ENCODE peak calls at places on chromosomes 11 and 22, in nine cellular contexts. One of them, this sample, is unnamed.

GRCh38 chr11:35290876-35291275 is 128.5 kb downstream of the SLC1A2 start:
- DNase-seq in activated T-cell treated with anti-CD3 and anti-CD28 coated beads for 24 hours: no peak
- DNase-seq in activated CD4-positive, alpha-beta T cell treated with anti-CD3 and anti-CD28 coated beads, Interleukin-2, amount 10 ng/mL, durations not matched to agents 7 days and 5 days: no peak
- DNase-seq in ELF-1: no peak
- DNase-seq in amniotic stem cell: no peak
- DNase-seq in GM23338: no peak
- DNase-seq in HCEC 1CT: no peak
- DNase-seq in CD8-positive, alpha-beta T cell: no peak
- DNase-seq in fibroblast of pulmonary artery: no peak
- DNase-seq in this sample: no peak

GRCh38 chr22:42347281-42347824 is 76.9 kb upstream of the TCF20 start:
- DNase-seq in activated T-cell treated with anti-CD3 and anti-CD28 coated beads for 24 hours: no peak
- DNase-seq in activated CD4-positive, alpha-beta T cell treated with anti-CD3 and anti-CD28 coated beads, Interleukin-2, amount 10 ng/mL, durations not matched to agents 7 days and 5 days: no peak
- DNase-seq in ELF-1: no peak
- DNase-seq in amniotic stem cell: no peak
- DNase-seq in GM23338: no peak
- DNase-seq in HCEC 1CT: no peak
- DNase-seq in CD8-positive, alpha-beta T cell: no peak
- DNase-seq in fibroblast of pulmonary artery: no peak
- DNase-seq in this sample: peak

GRCh38 chr11:117580866-117581265 is 216.2 kb downstream of the DSCAML1 start:
- DNase-seq in activated T-cell treated with anti-CD3 and anti-CD28 coated beads for 24 hours: no peak
- DNase-seq in activated CD4-positive, alpha-beta T cell treated with anti-CD3 and anti-CD28 coated beads, Interleukin-2, amount 10 ng/mL, durations not matched to agents 7 days and 5 days: no peak
- DNase-seq in ELF-1: no peak
- DNase-seq in amniotic stem cell: no peak
- DNase-seq in GM23338: no peak
- DNase-seq in HCEC 1CT: no peak
- DNase-seq in CD8-positive, alpha-beta T cell: no peak
- DNase-seq in fibroblast of pulmonary artery: no peak
- DNase-seq in this sample: no peak

GRCh38 chr11:72782081-72782920 is 11.5 kb downstream of the STARD10 start:
- DNase-seq in activated T-cell treated with anti-CD3 and anti-CD28 coated beads for 24 hours: no peak
- DNase-seq in activated CD4-positive, alpha-beta T cell treated with anti-CD3 and anti-CD28 coated beads, Interleukin-2, amount 10 ng/mL, durations not matched to agents 7 days and 5 days: no peak
- DNase-seq in ELF-1: no peak
- DNase-seq in amniotic stem cell: no peak
- DNase-seq in GM23338: peak
- DNase-seq in HCEC 1CT: no peak
- DNase-seq in CD8-positive, alpha-beta T cell: no peak
- DNase-seq in fibroblast of pulmonary artery: no peak
- DNase-seq in this sample: no peak

GRCh38 chr11:126337472-126338241 is 17.8 kb upstream of the ST3GAL4 start:
- DNase-seq in activated T-cell treated with anti-CD3 and anti-CD28 coated beads for 24 hours: no peak
- DNase-seq in activated CD4-positive, alpha-beta T cell treated with anti-CD3 and anti-CD28 coated beads, Interleukin-2, amount 10 ng/mL, durations not matched to agents 7 days and 5 days: no peak
- DNase-seq in ELF-1: no peak
- DNase-seq in amniotic stem cell: no peak
- DNase-seq in GM23338: no peak
- DNase-seq in HCEC 1CT: no peak
- DNase-seq in CD8-positive, alpha-beta T cell: no peak
- DNase-seq in fibroblast of pulmonary artery: no peak
- DNase-seq in this sample: no peak

GRCh38 chr11:76578655-76579046 is 91.9 kb downstream of the LRRC32 start:
- DNase-seq in activated T-cell treated with anti-CD3 and anti-CD28 coated beads for 24 hours: no peak
- DNase-seq in activated CD4-positive, alpha-beta T cell treated with anti-CD3 and anti-CD28 coated beads, Interleukin-2, amount 10 ng/mL, durations not matched to agents 7 days and 5 days: no peak
- DNase-seq in ELF-1: peak
- DNase-seq in amniotic stem cell: no peak
- DNase-seq in GM23338: peak
- DNase-seq in HCEC 1CT: no peak
- DNase-seq in CD8-positive, alpha-beta T cell: no peak
- DNase-seq in fibroblast of pulmonary artery: peak
- DNase-seq in this sample: no peak

GRCh38 chr11:75591966-75592365 is 29.9 kb downstream of the SERPINH1 start:
- DNase-seq in activated T-cell treated with anti-CD3 and anti-CD28 coated beads for 24 hours: no peak
- DNase-seq in activated CD4-positive, alpha-beta T cell treated with anti-CD3 and anti-CD28 coated beads, Interleukin-2, amount 10 ng/mL, durations not matched to agents 7 days and 5 days: no peak
- DNase-seq in ELF-1: no peak
- DNase-seq in amniotic stem cell: no peak
- DNase-seq in GM23338: no peak
- DNase-seq in HCEC 1CT: no peak
- DNase-seq in CD8-positive, alpha-beta T cell: no peak
- DNase-seq in fibroblast of pulmonary artery: no peak
- DNase-seq in this sample: no peak

GRCh38 chr11:121250843-121251242 is 41.7 kb upstream of the SC5D start:
- DNase-seq in activated T-cell treated with anti-CD3 and anti-CD28 coated beads for 24 hours: no peak
- DNase-seq in activated CD4-positive, alpha-beta T cell treated with anti-CD3 and anti-CD28 coated beads, Interleukin-2, amount 10 ng/mL, durations not matched to agents 7 days and 5 days: no peak
- DNase-seq in ELF-1: no peak
- DNase-seq in amniotic stem cell: no peak
- DNase-seq in GM23338: no peak
- DNase-seq in HCEC 1CT: no peak
- DNase-seq in CD8-positive, alpha-beta T cell: no peak
- DNase-seq in fibroblast of pulmonary artery: no peak
- DNase-seq in this sample: no peak

GRCh38 chr22:37746366-37747089 is 49.7 kb downstream of the TRIOBP start:
- DNase-seq in activated T-cell treated with anti-CD3 and anti-CD28 coated beads for 24 hours: no peak
- DNase-seq in activated CD4-positive, alpha-beta T cell treated with anti-CD3 and anti-CD28 coated beads, Interleukin-2, amount 10 ng/mL, durations not matched to agents 7 days and 5 days: no peak
- DNase-seq in ELF-1: no peak
- DNase-seq in amniotic stem cell: no peak
- DNase-seq in GM23338: no peak
- DNase-seq in HCEC 1CT: no peak
- DNase-seq in CD8-positive, alpha-beta T cell: peak
- DNase-seq in fibroblast of pulmonary artery: no peak
- DNase-seq in this sample: no peak

GRCh38 chr22:43169310-43170130 is 17.4 kb downstream of the TTLL12 start:
- DNase-seq in activated T-cell treated with anti-CD3 and anti-CD28 coated beads for 24 hours: no peak
- DNase-seq in activated CD4-positive, alpha-beta T cell treated with anti-CD3 and anti-CD28 coated beads, Interleukin-2, amount 10 ng/mL, durations not matched to agents 7 days and 5 days: no peak
- DNase-seq in ELF-1: no peak
- DNase-seq in amniotic stem cell: no peak
- DNase-seq in GM23338: no peak
- DNase-seq in HCEC 1CT: no peak
- DNase-seq in CD8-positive, alpha-beta T cell: no peak
- DNase-seq in fibroblast of pulmonary artery: no peak
- DNase-seq in this sample: no peak

GRCh38 chr11:41146326-41146725 is 313.1 kb downstream of the LRRC4C start:
- DNase-seq in activated T-cell treated with anti-CD3 and anti-CD28 coated beads for 24 hours: no peak
- DNase-seq in activated CD4-positive, alpha-beta T cell treated with anti-CD3 and anti-CD28 coated beads, Interleukin-2, amount 10 ng/mL, durations not matched to agents 7 days and 5 days: no peak
- DNase-seq in ELF-1: no peak
- DNase-seq in amniotic stem cell: no peak
- DNase-seq in GM23338: no peak
- DNase-seq in HCEC 1CT: no peak
- DNase-seq in CD8-positive, alpha-beta T cell: no peak
- DNase-seq in fibroblast of pulmonary artery: no peak
- DNase-seq in this sample: no peak

GRCh38 chr11:130131957-130132850 is 27.4 kb upstream of the ST14 start:
- DNase-seq in activated T-cell treated with anti-CD3 and anti-CD28 coated beads for 24 hours: peak
- DNase-seq in activated CD4-positive, alpha-beta T cell treated with anti-CD3 and anti-CD28 coated beads, Interleukin-2, amount 10 ng/mL, durations not matched to agents 7 days and 5 days: peak
- DNase-seq in ELF-1: peak
- DNase-seq in amniotic stem cell: peak
- DNase-seq in GM23338: peak
- DNase-seq in HCEC 1CT: peak
- DNase-seq in CD8-positive, alpha-beta T cell: peak
- DNase-seq in fibroblast of pulmonary artery: peak
- DNase-seq in this sample: peak

GRCh38 chr11:68002575-68002942 is 1.3 kb downstream of the UNC93B1 start:
- DNase-seq in activated T-cell treated with anti-CD3 and anti-CD28 coated beads for 24 hours: no peak
- DNase-seq in activated CD4-positive, alpha-beta T cell treated with anti-CD3 and anti-CD28 coated beads, Interleukin-2, amount 10 ng/mL, durations not matched to agents 7 days and 5 days: no peak
- DNase-seq in ELF-1: no peak
- DNase-seq in amniotic stem cell: no peak
- DNase-seq in GM23338: no peak
- DNase-seq in HCEC 1CT: no peak
- DNase-seq in CD8-positive, alpha-beta T cell: no peak
- DNase-seq in fibroblast of pulmonary artery: no peak
- DNase-seq in this sample: no peak

GRCh38 chr11:119892311-119892808 is 163.4 kb upstream of the NECTIN1 start:
- DNase-seq in activated T-cell treated with anti-CD3 and anti-CD28 coated beads for 24 hours: no peak
- DNase-seq in activated CD4-positive, alpha-beta T cell treated with anti-CD3 and anti-CD28 coated beads, Interleukin-2, amount 10 ng/mL, durations not matched to agents 7 days and 5 days: no peak
- DNase-seq in ELF-1: peak
- DNase-seq in amniotic stem cell: no peak
- DNase-seq in GM23338: no peak
- DNase-seq in HCEC 1CT: no peak
- DNase-seq in CD8-positive, alpha-beta T cell: no peak
- DNase-seq in fibroblast of pulmonary artery: no peak
- DNase-seq in this sample: no peak

GRCh38 chr22:49715450-49715849 is 112.2 kb downstream of the BRD1 start:
- DNase-seq in activated T-cell treated with anti-CD3 and anti-CD28 coated beads for 24 hours: no peak
- DNase-seq in activated CD4-positive, alpha-beta T cell treated with anti-CD3 and anti-CD28 coated beads, Interleukin-2, amount 10 ng/mL, durations not matched to agents 7 days and 5 days: no peak
- DNase-seq in ELF-1: no peak
- DNase-seq in amniotic stem cell: no peak
- DNase-seq in GM23338: no peak
- DNase-seq in HCEC 1CT: no peak
- DNase-seq in CD8-positive, alpha-beta T cell: no peak
- DNase-seq in fibroblast of pulmonary artery: no peak
- DNase-seq in this sample: no peak

GRCh38 chr22:25623851-25624250 is 59.4 kb downstream of the GRK3 start:
- DNase-seq in activated T-cell treated with anti-CD3 and anti-CD28 coated beads for 24 hours: no peak
- DNase-seq in activated CD4-positive, alpha-beta T cell treated with anti-CD3 and anti-CD28 coated beads, Interleukin-2, amount 10 ng/mL, durations not matched to agents 7 days and 5 days: no peak
- DNase-seq in ELF-1: no peak
- DNase-seq in amniotic stem cell: no peak
- DNase-seq in GM23338: no peak
- DNase-seq in HCEC 1CT: no peak
- DNase-seq in CD8-positive, alpha-beta T cell: no peak
- DNase-seq in fibroblast of pulmonary artery: no peak
- DNase-seq in this sample: no peak

GRCh38 chr22:18112440-18112839 is 1.8 kb downstream of the TUBA8 start:
- DNase-seq in activated T-cell treated with anti-CD3 and anti-CD28 coated beads for 24 hours: no peak
- DNase-seq in activated CD4-positive, alpha-beta T cell treated with anti-CD3 and anti-CD28 coated beads, Interleukin-2, amount 10 ng/mL, durations not matched to agents 7 days and 5 days: no peak
- DNase-seq in ELF-1: no peak
- DNase-seq in amniotic stem cell: no peak
- DNase-seq in GM23338: no peak
- DNase-seq in HCEC 1CT: no peak
- DNase-seq in CD8-positive, alpha-beta T cell: no peak
- DNase-seq in fibroblast of pulmonary artery: no peak
- DNase-seq in this sample: no peak

GRCh38 chr22:38923463-38924196 is 33.8 kb upstream of the APOBEC3A start:
- DNase-seq in activated T-cell treated with anti-CD3 and anti-CD28 coated beads for 24 hours: no peak
- DNase-seq in activated CD4-positive, alpha-beta T cell treated with anti-CD3 and anti-CD28 coated beads, Interleukin-2, amount 10 ng/mL, durations not matched to agents 7 days and 5 days: no peak
- DNase-seq in ELF-1: peak
- DNase-seq in amniotic stem cell: peak
- DNase-seq in GM23338: peak
- DNase-seq in HCEC 1CT: peak
- DNase-seq in CD8-positive, alpha-beta T cell: no peak
- DNase-seq in fibroblast of pulmonary artery: peak
- DNase-seq in this sample: no peak

GRCh38 chr22:37492428-37493344 is 6.5 kb upstream of the MFNG start:
- DNase-seq in activated T-cell treated with anti-CD3 and anti-CD28 coated beads for 24 hours: peak
- DNase-seq in activated CD4-positive, alpha-beta T cell treated with anti-CD3 and anti-CD28 coated beads, Interleukin-2, amount 10 ng/mL, durations not matched to agents 7 days and 5 days: peak
- DNase-seq in ELF-1: peak
- DNase-seq in amniotic stem cell: no peak
- DNase-seq in GM23338: peak
- DNase-seq in HCEC 1CT: peak
- DNase-seq in CD8-positive, alpha-beta T cell: peak
- DNase-seq in fibroblast of pulmonary artery: peak
- DNase-seq in this sample: peak

GRCh38 chr11:16226245-16226644 is 130.1 kb downstream of the SOX6 start:
- DNase-seq in activated T-cell treated with anti-CD3 and anti-CD28 coated beads for 24 hours: no peak
- DNase-seq in activated CD4-positive, alpha-beta T cell treated with anti-CD3 and anti-CD28 coated beads, Interleukin-2, amount 10 ng/mL, durations not matched to agents 7 days and 5 days: no peak
- DNase-seq in ELF-1: no peak
- DNase-seq in amniotic stem cell: no peak
- DNase-seq in GM23338: no peak
- DNase-seq in HCEC 1CT: no peak
- DNase-seq in CD8-positive, alpha-beta T cell: no peak
- DNase-seq in fibroblast of pulmonary artery: peak
- DNase-seq in this sample: no peak

GRCh38 chr11:113474362-113475159 is 637 bp downstream of the DRD2 start:
- DNase-seq in activated T-cell treated with anti-CD3 and anti-CD28 coated beads for 24 hours: peak
- DNase-seq in activated CD4-positive, alpha-beta T cell treated with anti-CD3 and anti-CD28 coated beads, Interleukin-2, amount 10 ng/mL, durations not matched to agents 7 days and 5 days: peak
- DNase-seq in ELF-1: peak
- DNase-seq in amniotic stem cell: peak
- DNase-seq in GM23338: peak
- DNase-seq in HCEC 1CT: peak
- DNase-seq in CD8-positive, alpha-beta T cell: peak
- DNase-seq in fibroblast of pulmonary artery: peak
- DNase-seq in this sample: peak

GRCh38 chr22:26779929-26780328 is 122.5 kb downstream of the MIAT start:
- DNase-seq in activated T-cell treated with anti-CD3 and anti-CD28 coated beads for 24 hours: no peak
- DNase-seq in activated CD4-positive, alpha-beta T cell treated with anti-CD3 and anti-CD28 coated beads, Interleukin-2, amount 10 ng/mL, durations not matched to agents 7 days and 5 days: no peak
- DNase-seq in ELF-1: no peak
- DNase-seq in amniotic stem cell: no peak
- DNase-seq in GM23338: no peak
- DNase-seq in HCEC 1CT: no peak
- DNase-seq in CD8-positive, alpha-beta T cell: no peak
- DNase-seq in fibroblast of pulmonary artery: no peak
- DNase-seq in this sample: no peak

GRCh38 chr11:46100670-46101069 is 20.6 kb downstream of the PHF21A start:
- DNase-seq in activated T-cell treated with anti-CD3 and anti-CD28 coated beads for 24 hours: no peak
- DNase-seq in activated CD4-positive, alpha-beta T cell treated with anti-CD3 and anti-CD28 coated beads, Interleukin-2, amount 10 ng/mL, durations not matched to agents 7 days and 5 days: no peak
- DNase-seq in ELF-1: no peak
- DNase-seq in amniotic stem cell: no peak
- DNase-seq in GM23338: no peak
- DNase-seq in HCEC 1CT: no peak
- DNase-seq in CD8-positive, alpha-beta T cell: no peak
- DNase-seq in fibroblast of pulmonary artery: no peak
- DNase-seq in this sample: peak

This sample was measured in CD8-positive, alpha-beta memory T cell.